ENCODE peak calls at places on chromosomes 6 and 20, in ten cellular contexts. K is Caco-2, A is esophagus squamous epithelium, X is neural progenitor cell, V is tibial artery, J is RWPE2, M is fibroblast of lung, I is lung, F is BJ, Q is A549. N is an unnamed sample.

GRCh38 chr6:22147983-22148797 is 148.6 kb downstream of the PRL start:
- DNase-seq in K (peak; percentile 57), A (no peak), X (peak; percentile 31), V (no peak), J (no peak), M (peak; percentile 93), I (no peak), F (peak; percentile 37), Q (no peak), N (no peak)

GRCh38 chr6:15368186-15368585 is 122.3 kb downstream of the JARID2 start:
- DNase-seq in K (no peak), A (no peak), X (no peak), V (no peak), J (no peak), M (no peak), I (no peak), F (no peak), Q (no peak), N (no peak)

GRCh38 chr6:11484441-11484840 is 53.1 kb upstream of the TMEM170B start:
- DNase-seq in K (no peak), A (no peak), X (no peak), V (no peak), J (no peak), M (peak; percentile 65), I (no peak), F (no peak), Q (no peak), N (no peak)

GRCh38 chr6:120320481-120321162 is 971.1 kb upstream of the MAN1A1 start:
- DNase-seq in K (no peak), A (no peak), X (no peak), V (no peak), J (no peak), M (no peak), I (no peak), F (no peak), Q (no peak), N (no peak)

GRCh38 chr20:39897058-39897457 is 792.0 kb downstream of the MAFB start:
- DNase-seq in K (no peak), A (no peak), X (no peak), V (no peak), J (no peak), M (peak; percentile 97), I (no peak), F (peak; percentile 76), Q (no peak), N (no peak)

GRCh38 chr6:108945686-108946158 is 97.5 kb downstream of the ARMC2 start:
- DNase-seq in K (no peak), A (no peak), X (no peak), V (peak; percentile 94), J (no peak), M (peak; percentile 86), I (no peak), F (no peak), Q (no peak), N (no peak)

GRCh38 chr6:34315780-34316179 is 67.0 kb upstream of the SMIM29 start:
- DNase-seq in K (no peak), A (no peak), X (no peak), V (no peak), J (no peak), M (no peak), I (no peak), F (no peak), Q (no peak), N (no peak)

GRCh38 chr6:152167639-152168603 is 360.4 kb downstream of the ESR1 start:
- DNase-seq in K (no peak), A (no peak), X (no peak), V (no peak), J (no peak), M (no peak), I (no peak), F (no peak), Q (no peak), N (no peak)

GRCh38 chr20:2697768-2698167 is 5.2 kb downstream of the EBF4 start:
- DNase-seq in K (no peak), A (no peak), X (no peak), V (peak; percentile 51), J (no peak), M (no peak), I (peak; percentile 22), F (no peak), Q (no peak), N (no peak)

GRCh38 chr6:65649392-65649791 is 57.6 kb downstream of the EYS start:
- DNase-seq in K (no peak), A (no peak), X (no peak), V (no peak), J (no peak), M (no peak), I (no peak), F (no peak), Q (no peak), N (no peak)

GRCh38 chr6:113402541-113402940 is 454.6 kb upstream of the MARCKS start:
- DNase-seq in K (no peak), A (no peak), X (no peak), V (no peak), J (no peak), M (no peak), I (no peak), F (no peak), Q (no peak), N (no peak)

GRCh38 chr6:107707346-107708270 is 116.5 kb downstream of the SCML4 start:
- DNase-seq in K (no peak), A (no peak), X (no peak), V (no peak), J (no peak), M (no peak), I (no peak), F (no peak), Q (no peak), N (no peak)

GRCh38 chr6:28212510-28213212 is 12.4 kb upstream of the ZSCAN9 start:
- DNase-seq in K (peak; percentile 66), A (no peak), X (peak; percentile 78), V (no peak), J (no peak), M (peak; percentile 83), I (peak; percentile 69), F (peak; percentile 65), Q (peak; percentile 73), N (no peak)

GRCh38 chr20:13625241-13625981 is 13.3 kb downstream of the TASP1 start:
- DNase-seq in K (no peak), A (no peak), X (no peak), V (no peak), J (no peak), M (no peak), I (no peak), F (no peak), Q (no peak), N (no peak)

GRCh38 chr6:74333406-74333805 is 637.4 kb downstream of the CD109 start:
- DNase-seq in K (no peak), A (no peak), X (no peak), V (no peak), J (no peak), M (peak; percentile 6), I (no peak), F (no peak), Q (no peak), N (no peak)

GRCh38 chr6:169406794-169407193 is 153.1 kb upstream of the THBS2 start:
- DNase-seq in K (no peak), A (no peak), X (no peak), V (no peak), J (no peak), M (no peak), I (no peak), F (no peak), Q (no peak), N (no peak)

GRCh38 chr6:170053966-170054661 is 236.8 kb downstream of the DLL1 start:
- DNase-seq in K (no peak), A (no peak), X (no peak), V (peak; percentile 48), J (peak; percentile 22), M (no peak), I (no peak), F (no peak), Q (no peak), N (no peak)

GRCh38 chr6:133834472-133835170 is 54.3 kb upstream of the TCF21 start:
- DNase-seq in K (no peak), A (no peak), X (no peak), V (no peak), J (no peak), M (no peak), I (no peak), F (no peak), Q (no peak), N (no peak)

GRCh38 chr6:29505808-29506207 is 18.1 kb upstream of the MAS1L start:
- DNase-seq in K (no peak), A (no peak), X (no peak), V (no peak), J (no peak), M (no peak), I (no peak), F (no peak), Q (no peak), N (no peak)

GRCh38 chr20:59777321-59777705 is 156.1 kb downstream of the SYCP2 start:
- DNase-seq in K (no peak), A (no peak), X (no peak), V (peak; percentile 21), J (peak; percentile 49), M (no peak), I (no peak), F (no peak), Q (no peak), N (no peak)
- TF ChIP-seq CTCF in K (no peak), A (no peak), X (no peak), V (no peak), J (no peak), M (no peak), I (no peak), F (no peak), Q (no peak), N (no peak)

DNA sequence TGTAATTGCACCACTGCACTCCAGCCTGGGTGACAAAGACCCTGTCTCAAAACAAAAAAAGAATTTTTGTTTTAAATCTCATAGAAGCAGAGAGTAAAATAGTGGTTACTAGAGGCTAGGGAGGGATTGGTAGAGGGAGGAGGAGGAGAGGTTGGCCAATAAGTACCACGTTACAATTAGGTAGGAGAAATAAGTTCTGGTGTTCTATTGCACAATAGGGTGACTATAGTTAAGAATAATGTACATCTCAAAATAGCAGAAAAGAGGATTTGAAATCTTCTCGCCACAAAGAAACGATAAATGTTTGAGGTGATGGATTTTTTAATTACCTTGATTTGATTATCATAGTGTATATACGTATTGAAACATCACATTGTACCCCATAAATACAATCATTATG is 27.1 kb upstream of the TOP1 start:
- DNase-seq in K (no peak), A (no peak), X (no peak), V (no peak), J (no peak), M (no peak), I (no peak), F (no peak), Q (no peak), N (no peak)
- TF ChIP-seq CTCF in K (no peak), A (no peak), X (no peak), V (no peak), J (no peak), M (no peak), I (no peak), F (no peak), Q (no peak), N (no peak)

GRCh38 chr20:22248052-22248667 is 336.2 kb downstream of the FOXA2 start:
- DNase-seq in K (peak; percentile 28), A (no peak), X (peak; percentile 65), V (no peak), J (no peak), M (no peak), I (no peak), F (no peak), Q (peak; percentile 24), N (no peak)
- TF ChIP-seq CTCF in K (peak; percentile 27), A (peak; percentile 45), X (peak; percentile 80), V (no peak), J (peak; percentile 75), M (no peak), I (no peak), F (no peak), Q (peak; percentile 60), N (no peak)

GRCh38 chr20:51022803-51023616 is at the start of gene KCNG1:
- DNase-seq in K (peak; percentile 90), A (no peak), X (peak; percentile 93), V (no peak), J (peak; percentile 90), M (peak; percentile 78), I (peak; percentile 45), F (no peak), Q (peak; percentile 93), N (no peak)
- TF ChIP-seq CTCF in K (no peak), A (no peak), X (peak; percentile 19), V (no peak), J (peak; percentile 18), M (no peak), I (no peak), F (no peak), Q (no peak), N (no peak)